ENCODE peak calls at places on chromosomes 7 and 10, in five cellular contexts. I is effector memory CD4-positive, alpha-beta T cell; X is right cardiac atrium; N is right lobe of liver; K is AG04450. H is an unnamed sample.

GRCh38 chr7:107948645-107949442 is 54.1 kb downstream of the LAMB1 start:
- DNase-seq in I (no peak), X (no peak), N (no peak), K (peak; percentile 60), H (no peak)

GRCh38 chr7:45092100-45092930 is 3.5 kb upstream of the NACAD start:
- DNase-seq in X (no peak), I (no peak), K (no peak), N (no peak), H (no peak)

GRCh38 chr7:68166525-68166924 is 1169.9 kb downstream of the TYW1 start:
- DNase-seq in I (no peak), X (no peak), K (no peak), N (no peak), H (no peak)

GRCh38 chr10:129851941-129852650 is 112.0 kb downstream of the EBF3 start:
- DNase-seq in I (no peak), N (no peak), K (no peak), X (no peak), H (no peak)

GRCh38 chr7:5231116-5231515 is 41.1 kb downstream of the WIPI2 start:
- DNase-seq in K (no peak), X (peak; percentile 47), I (no peak), N (no peak), H (no peak)

GRCh38 chr10:51502124-51502523 is 197.3 kb downstream of the CSTF2T start:
- DNase-seq in X (no peak), N (no peak), I (no peak), K (no peak), H (no peak)

GRCh38 chr7:138945169-138945568 is 36.0 kb downstream of the KIAA1549 start:
- DNase-seq in N (no peak), X (no peak), I (no peak), K (no peak), H (no peak)

GRCh38 chr10:36526045-36526444 is 599.4 kb upstream of the ANKRD30A start:
- DNase-seq in X (no peak), N (no peak), I (no peak), K (no peak), H (no peak)

GRCh38 chr7:24135003-24135817 is 148.8 kb upstream of the NPY start:
- DNase-seq in K (no peak), X (no peak), N (no peak), I (no peak), H (no peak)

GRCh38 chr7:129799350-129799955 is 153.3 kb downstream of the UBE2H start:
- DNase-seq in N (no peak), X (no peak), K (no peak), I (no peak), H (no peak)

GRCh38 chr7:30142710-30143109 is 7.9 kb downstream of the MTURN start:
- DNase-seq in X (no peak), N (no peak), I (no peak), K (no peak), H (no peak)

GRCh38 chr7:123231060-123232000 is 31.6 kb upstream of the SLC13A1 start:
- DNase-seq in X (no peak), N (no peak), K (no peak), I (no peak), H (no peak)

GRCh38 chr7:18798018-18798906 is 302.7 kb downstream of the HDAC9 start:
- DNase-seq in N (no peak), K (no peak), I (no peak), X (no peak), H (no peak)

GRCh38 chr10:127462643-127463295 is 86.3 kb upstream of the NPS start:
- DNase-seq in I (no peak), N (no peak), X (no peak), K (no peak), H (no peak)

GRCh38 chr7:50199824-50200223 is 104.7 kb upstream of the IKZF1 start:
- DNase-seq in X (no peak), K (no peak), N (no peak), I (no peak), H (no peak)

GRCh38 chr7:94228223-94228622 is 166.5 kb upstream of the COL1A2 start:
- DNase-seq in I (no peak), N (no peak), K (no peak), X (no peak), H (no peak)

GRCh38 chr10:1293147-1293546 is 237.0 kb downstream of the WDR37 start:
- DNase-seq in K (no peak), X (no peak), N (no peak), I (no peak), H (no peak)

GRCh38 chr7:87354749-87355148 is 9.3 kb downstream of the CROT start:
- DNase-seq in I (no peak), X (no peak), N (no peak), K (no peak), H (no peak)

GRCh38 chr7:41579961-41580935 is 122.6 kb downstream of the INHBA start:
- DNase-seq in N (no peak), X (no peak), I (no peak), K (peak; percentile 76), H (no peak)

GRCh38 chr7:78178319-78178718 is 379.7 kb downstream of the PHTF2 start:
- DNase-seq in N (no peak), K (no peak), X (no peak), I (no peak), H (no peak)

GRCh38 chr7:39733881-39734571 is 110.7 kb downstream of the RALA start:
- DNase-seq in N (no peak), X (no peak), K (peak; percentile 85), I (no peak), H (no peak)

GRCh38 chr10:47376522-47377220 is 7.4 kb downstream of the ZNF488 start:
- DNase-seq in X (no peak), I (no peak), K (no peak), N (no peak), H (no peak)

GRCh38 chr7:94656925-94657731 is 1.2 kb upstream of the SGCE start:
- DNase-seq in I (no peak), X (peak; percentile 31), K (no peak), N (no peak), H (no peak)

GRCh38 chr10:132410779-132411532 is 14.0 kb downstream of the PWWP2B start:
- DNase-seq in I (no peak), X (peak; percentile 59), N (no peak), K (no peak), H (no peak)
- H3K27ac ChIP-seq in I (no peak overlapping the region), X (no peak overlapping the region), N (peak overlapping the region; percentile 53), K (no peak overlapping the region), H (peak overlapping the region; percentile 87)

GRCh38 chr7:151918444-151918843 is 37.8 kb upstream of the GALNTL5 start:
- DNase-seq in K (no peak), X (no peak), I (no peak), N (no peak), H (no peak)

GRCh38 chr7:151920533-151920932 is 35.7 kb upstream of the GALNTL5 start:
- DNase-seq in N (no peak), I (no peak), X (no peak), K (no peak), H (no peak)

GRCh38 chr7:151919595-151919994 is 36.7 kb upstream of the GALNTL5 start:
- DNase-seq in K (no peak), X (no peak), I (no peak), N (no peak), H (no peak)

GRCh38 chr7:151921451-151921850 is 34.8 kb upstream of the GALNTL5 start:
- DNase-seq in K (no peak), I (no peak), X (no peak), N (no peak), H (no peak)

DNA sequence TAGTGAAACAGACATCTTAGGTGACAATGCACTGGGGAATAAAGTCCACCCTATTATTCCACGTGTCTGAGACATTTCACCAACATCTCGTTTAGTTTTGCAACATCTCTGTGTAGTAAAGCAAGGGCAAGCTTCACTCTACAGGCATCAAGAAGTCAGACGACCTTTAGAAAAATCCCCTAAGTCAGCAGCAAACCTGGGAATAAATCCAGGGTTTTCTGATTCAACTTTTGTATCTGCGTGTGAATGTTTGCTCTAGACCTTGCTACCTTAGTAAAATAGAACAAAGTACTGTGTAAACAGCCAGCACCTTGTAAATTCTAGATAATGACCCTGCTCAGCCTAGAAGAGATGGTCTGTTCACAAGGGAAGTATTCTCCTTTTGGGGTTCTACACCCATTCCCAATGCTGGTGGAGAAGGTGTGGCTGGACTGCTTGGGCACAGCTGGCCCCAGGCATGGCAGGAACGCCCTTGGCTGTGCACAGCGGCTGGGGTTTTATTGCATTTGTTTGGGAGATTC is 38.4 kb upstream of the GALNTL5 start:
- DNase-seq in X (no peak), I (no peak), N (peak; percentile 57), K (no peak), H (no peak)
- H3K27ac ChIP-seq in X (no peak overlapping the region), I (no peak overlapping the region), N (peak overlapping the region; percentile 81), K (no peak overlapping the region), H (peak overlapping the region; percentile 65)

GRCh38 chr7:28571405-28571804 is 159.1 kb downstream of the CREB5 start:
- DNase-seq in I (no peak), N (no peak), X (no peak), K (no peak), H (no peak)

GRCh38 chr7:28570970-28571288 is 158.6 kb downstream of the CREB5 start:
- DNase-seq in X (no peak), I (no peak), K (no peak), N (no peak), H (no peak)

GRCh38 chr7:28573751-28574295 is 161.5 kb downstream of the CREB5 start:
- DNase-seq in I (no peak), N (no peak), K (no peak), X (no peak), H (no peak)

GRCh38 chr7:28573059-28573553 is 160.8 kb downstream of the CREB5 start:
- DNase-seq in K (no peak), I (no peak), N (peak; percentile 47), X (no peak), H (no peak)

GRCh38 chr7:28572321-28573058 is 160.2 kb downstream of the CREB5 start:
- DNase-seq in I (no peak), X (no peak), K (no peak), N (no peak), H (no peak)
- H3K27ac ChIP-seq in I (no peak overlapping the region), X (no peak overlapping the region), K (peak overlapping the region; percentile 35), N (no peak overlapping the region), H (no peak overlapping the region)

GRCh38 chr10:123912466-123913201 is 21.0 kb upstream of the CPXM2 start:
- DNase-seq in I (no peak), K (no peak), N (no peak), X (no peak), H (no peak)

GRCh38 chr10:123916775-123917174 is 25.2 kb upstream of the CPXM2 start:
- DNase-seq in I (no peak), N (no peak), X (no peak), K (no peak), H (no peak)

GRCh38 chr10:123911866-123912265 is 20.3 kb upstream of the CPXM2 start:
- DNase-seq in X (no peak), K (no peak), N (no peak), I (no peak), H (no peak)

GRCh38 chr10:123909866-123910265 is 18.3 kb upstream of the CPXM2 start:
- DNase-seq in K (no peak), X (no peak), I (no peak), N (no peak), H (no peak)

DNA sequence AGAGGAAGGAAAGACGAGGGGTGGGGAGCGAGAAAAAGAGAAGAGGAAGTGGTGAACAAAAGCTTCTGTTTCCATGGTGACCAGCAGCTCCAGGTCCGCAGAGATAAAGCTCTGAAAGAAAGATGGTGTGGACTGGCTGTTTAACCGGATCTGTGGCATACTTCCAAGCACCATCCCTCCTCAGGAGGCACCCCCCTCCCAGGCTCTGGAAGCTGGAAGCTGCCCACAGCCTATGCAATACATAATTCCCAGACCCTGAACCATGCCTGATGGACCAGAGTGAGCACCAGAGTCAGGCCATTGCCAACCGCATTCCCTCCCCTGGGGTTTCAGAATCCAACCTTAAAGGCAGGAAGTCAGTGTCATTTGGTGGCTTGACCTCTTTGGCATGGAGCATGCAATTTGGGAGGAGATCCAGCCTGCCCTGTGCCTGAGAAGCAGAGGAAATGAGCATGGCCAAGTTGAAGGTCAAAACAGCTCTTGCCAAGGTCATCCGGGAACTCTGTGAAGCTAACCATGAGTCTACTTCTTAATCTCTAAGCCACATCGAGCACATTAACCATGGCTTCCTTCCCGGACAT is 22.2 kb upstream of the CPXM2 start:
- DNase-seq in K (no peak), N (no peak), X (no peak), I (no peak), H (no peak)
- H3K27ac ChIP-seq in K (no peak overlapping the region), N (no peak overlapping the region), X (no peak overlapping the region), I (no peak overlapping the region), H (peak overlapping the region; percentile 34)